ENCODE peak calls at places on chromosomes 1 and 21, in four cellular contexts. One of them, this sample, is unnamed.

GRCh38 chr1:8540971-8541370 is 223.1 kb downstream of the SLC45A1 start:
- DNase-seq in fibroblast of pulmonary artery: peak
- DNase-seq in RWPE1: no peak
- DNase-seq in fibroblast of lung: no peak
- DNase-seq in this sample: no peak

GRCh38 chr1:6359568-6360496 is 33.7 kb downstream of the ACOT7 start:
- DNase-seq in fibroblast of pulmonary artery: peak
- DNase-seq in RWPE1: peak
- DNase-seq in fibroblast of lung: peak
- DNase-seq in this sample: no peak

GRCh38 chr1:228397454-228397786 is 9.2 kb downstream of the TRIM11 start:
- DNase-seq in RWPE1: no peak
- DNase-seq in fibroblast of lung: no peak
- DNase-seq in fibroblast of pulmonary artery: no peak
- DNase-seq in this sample: no peak

GRCh38 chr1:203186446-203187305 is at the start of gene CHI3L1:
- DNase-seq in RWPE1: no peak
- DNase-seq in fibroblast of lung: no peak
- DNase-seq in fibroblast of pulmonary artery: peak
- DNase-seq in this sample: no peak

GRCh38 chr1:39892611-39893595 is 8.8 kb downstream of the MYCL start:
- DNase-seq in fibroblast of pulmonary artery: peak
- DNase-seq in fibroblast of lung: peak
- DNase-seq in RWPE1: peak
- DNase-seq in this sample: no peak

GRCh38 chr1:115189814-115190541 is 100.7 kb upstream of the TSPAN2 start:
- DNase-seq in RWPE1: peak
- DNase-seq in fibroblast of pulmonary artery: peak
- DNase-seq in fibroblast of lung: peak
- DNase-seq in this sample: no peak

GRCh38 chr21:36847189-36847588 is 119.3 kb downstream of the HLCS start:
- DNase-seq in fibroblast of pulmonary artery: peak
- DNase-seq in fibroblast of lung: peak
- DNase-seq in RWPE1: peak
- DNase-seq in this sample: no peak

GRCh38 chr1:19645544-19646252 is 1.6 kb downstream of the NBL1 start:
- DNase-seq in RWPE1: no peak
- DNase-seq in fibroblast of pulmonary artery: no peak
- DNase-seq in fibroblast of lung: peak
- DNase-seq in this sample: no peak

GRCh38 chr1:38622197-38622596 is 237.4 kb downstream of the RRAGC start:
- DNase-seq in fibroblast of lung: no peak
- DNase-seq in fibroblast of pulmonary artery: no peak
- DNase-seq in RWPE1: no peak
- DNase-seq in this sample: no peak

GRCh38 chr1:180632326-180633088 is 685 bp downstream of the XPR1 start:
- DNase-seq in RWPE1: peak
- DNase-seq in fibroblast of pulmonary artery: no peak
- DNase-seq in fibroblast of lung: no peak
- DNase-seq in this sample: no peak

GRCh38 chr1:206557636-206558473 is 50.5 kb downstream of the RASSF5 start:
- DNase-seq in fibroblast of pulmonary artery: no peak
- DNase-seq in fibroblast of lung: no peak
- DNase-seq in RWPE1: no peak
- DNase-seq in this sample: no peak

GRCh38 chr1:94926915-94927404 is at the start of gene CNN3:
- DNase-seq in fibroblast of pulmonary artery: peak
- DNase-seq in fibroblast of lung: peak
- DNase-seq in RWPE1: peak
- DNase-seq in this sample: peak

GRCh38 chr1:17683551-17683950 is 71.6 kb upstream of the ACTL8 start:
- DNase-seq in fibroblast of pulmonary artery: no peak
- DNase-seq in fibroblast of lung: no peak
- DNase-seq in RWPE1: no peak
- DNase-seq in this sample: no peak

GRCh38 chr1:180188679-180189175 is 34.1 kb downstream of the QSOX1 start:
- DNase-seq in fibroblast of lung: no peak
- DNase-seq in RWPE1: no peak
- DNase-seq in fibroblast of pulmonary artery: no peak
- DNase-seq in this sample: peak

GRCh38 chr1:4460052-4460451 is 194.4 kb upstream of the AJAP1 start:
- DNase-seq in RWPE1: no peak
- DNase-seq in fibroblast of pulmonary artery: no peak
- DNase-seq in fibroblast of lung: no peak
- DNase-seq in this sample: no peak

GRCh38 chr1:156495401-156496140 is 5.0 kb downstream of the MEF2D start:
- DNase-seq in RWPE1: no peak
- DNase-seq in fibroblast of lung: no peak
- DNase-seq in fibroblast of pulmonary artery: no peak
- DNase-seq in this sample: no peak

GRCh38 chr1:88407248-88407647 is 276.8 kb upstream of the PKN2 start:
- DNase-seq in RWPE1: no peak
- DNase-seq in fibroblast of pulmonary artery: no peak
- DNase-seq in fibroblast of lung: no peak
- DNase-seq in this sample: no peak

GRCh38 chr1:91684599-91685196 is 184.0 kb downstream of the CDC7 start:
- DNase-seq in fibroblast of pulmonary artery: peak
- DNase-seq in RWPE1: no peak
- DNase-seq in fibroblast of lung: peak
- DNase-seq in this sample: no peak

GRCh38 chr1:5901150-5901549 is 91.1 kb downstream of the NPHP4 start:
- DNase-seq in fibroblast of lung: no peak
- DNase-seq in fibroblast of pulmonary artery: no peak
- DNase-seq in RWPE1: peak
- DNase-seq in this sample: no peak

GRCh38 chr1:61358770-61359455 is 276.6 kb downstream of the NFIA start:
- DNase-seq in RWPE1: peak
- DNase-seq in fibroblast of lung: no peak
- DNase-seq in fibroblast of pulmonary artery: peak
- DNase-seq in this sample: no peak

GRCh38 chr1:10910490-10911273 is 101.8 kb upstream of the TARDBP start:
- DNase-seq in fibroblast of pulmonary artery: no peak
- DNase-seq in RWPE1: no peak
- DNase-seq in fibroblast of lung: no peak
- DNase-seq in this sample: no peak

GRCh38 chr1:28021064-28021463 is 61.3 kb downstream of the XKR8 start:
- DNase-seq in fibroblast of pulmonary artery: peak
- DNase-seq in RWPE1: no peak
- DNase-seq in fibroblast of lung: no peak
- DNase-seq in this sample: no peak

GRCh38 chr1:181482521-181483083 is 715 bp upstream of the CACNA1E start:
- DNase-seq in fibroblast of pulmonary artery: no peak
- DNase-seq in fibroblast of lung: no peak
- DNase-seq in RWPE1: peak
- DNase-seq in this sample: no peak

GRCh38 chr1:200364831-200365230 is 45.0 kb downstream of the ZNF281 start:
- DNase-seq in fibroblast of lung: no peak
- DNase-seq in RWPE1: no peak
- DNase-seq in fibroblast of pulmonary artery: no peak
- DNase-seq in this sample: no peak

GRCh38 chr21:21109736-21110135 is 111.5 kb downstream of the NCAM2 start:
- DNase-seq in fibroblast of lung: no peak
- DNase-seq in fibroblast of pulmonary artery: no peak
- DNase-seq in RWPE1: no peak
- DNase-seq in this sample: no peak

GRCh38 chr1:2948001-2948750 is 73.1 kb upstream of the ACTRT2 start:
- DNase-seq in fibroblast of lung: no peak
- DNase-seq in fibroblast of pulmonary artery: no peak
- DNase-seq in RWPE1: no peak
- DNase-seq in this sample: no peak

GRCh38 chr1:29849038-29849750 is 612.9 kb downstream of the PTPRU start:
- DNase-seq in fibroblast of lung: peak
- DNase-seq in fibroblast of pulmonary artery: peak
- DNase-seq in RWPE1: peak
- DNase-seq in this sample: no peak

GRCh38 chr1:156276966-156277381 is 5.7 kb downstream of the SMG5 start:
- DNase-seq in fibroblast of pulmonary artery: peak
- DNase-seq in fibroblast of lung: no peak
- DNase-seq in RWPE1: no peak
- DNase-seq in this sample: no peak

GRCh38 chr1:232327296-232327695 is 302.6 kb downstream of the SIPA1L2 start:
- DNase-seq in RWPE1: no peak
- DNase-seq in fibroblast of lung: no peak
- DNase-seq in fibroblast of pulmonary artery: no peak
- DNase-seq in this sample: no peak

GRCh38 chr1:21573971-21574458 is 64.8 kb downstream of the ALPL start:
- DNase-seq in fibroblast of lung: peak
- DNase-seq in RWPE1: peak
- DNase-seq in fibroblast of pulmonary artery: peak
- DNase-seq in this sample: no peak

GRCh38 chr21:40466893-40467483 is 380.0 kb downstream of the DSCAM start:
- DNase-seq in RWPE1: no peak
- DNase-seq in fibroblast of pulmonary artery: peak
- DNase-seq in fibroblast of lung: no peak
- DNase-seq in this sample: no peak
- TF ChIP-seq CTCF in RWPE1: peak
- TF ChIP-seq CTCF in fibroblast of pulmonary artery: no peak
- TF ChIP-seq CTCF in fibroblast of lung: no peak
- TF ChIP-seq CTCF in this sample: no peak

GRCh38 chr1:24567792-24568388 is 12.0 kb downstream of the NCMAP start:
- DNase-seq in fibroblast of lung: no peak
- DNase-seq in fibroblast of pulmonary artery: no peak
- DNase-seq in RWPE1: no peak
- DNase-seq in this sample: no peak
- TF ChIP-seq CTCF in fibroblast of lung: no peak
- TF ChIP-seq CTCF in fibroblast of pulmonary artery: no peak
- TF ChIP-seq CTCF in RWPE1: no peak
- TF ChIP-seq CTCF in this sample: no peak

DNA sequence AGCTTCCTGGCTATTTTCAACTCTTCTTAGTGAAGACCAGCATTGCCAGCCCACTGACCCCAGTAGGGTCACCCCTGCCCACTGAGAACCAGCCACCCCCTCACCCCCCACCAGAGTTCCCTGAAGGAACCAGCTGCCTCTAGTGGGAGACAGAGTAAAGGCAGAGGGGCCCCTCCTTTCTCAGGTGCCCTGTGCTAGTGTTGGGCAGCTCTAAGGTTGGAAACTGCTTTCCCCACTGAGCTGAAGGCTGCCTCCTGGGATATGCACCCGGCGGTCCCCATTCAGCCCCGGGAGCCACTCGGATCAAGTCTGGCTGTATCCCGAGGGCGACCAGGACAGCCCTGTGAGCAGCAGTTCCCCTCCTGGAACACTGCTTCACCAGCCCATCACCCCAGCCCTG is 111.0 kb downstream of the PGBD5 start:
- DNase-seq in fibroblast of lung: no peak
- DNase-seq in RWPE1: no peak
- DNase-seq in fibroblast of pulmonary artery: no peak
- DNase-seq in this sample: no peak
- TF ChIP-seq CTCF in fibroblast of lung: no peak
- TF ChIP-seq CTCF in RWPE1: no peak
- TF ChIP-seq CTCF in fibroblast of pulmonary artery: no peak
- TF ChIP-seq CTCF in this sample: no peak

GRCh38 chr1:187413770-187414169 is 585.0 kb downstream of the PLA2G4A start:
- DNase-seq in fibroblast of lung: peak
- DNase-seq in RWPE1: peak
- DNase-seq in fibroblast of pulmonary artery: peak
- DNase-seq in this sample: no peak
- TF ChIP-seq CTCF in fibroblast of lung: peak
- TF ChIP-seq CTCF in RWPE1: no peak
- TF ChIP-seq CTCF in fibroblast of pulmonary artery: peak
- TF ChIP-seq CTCF in this sample: peak

DNA sequence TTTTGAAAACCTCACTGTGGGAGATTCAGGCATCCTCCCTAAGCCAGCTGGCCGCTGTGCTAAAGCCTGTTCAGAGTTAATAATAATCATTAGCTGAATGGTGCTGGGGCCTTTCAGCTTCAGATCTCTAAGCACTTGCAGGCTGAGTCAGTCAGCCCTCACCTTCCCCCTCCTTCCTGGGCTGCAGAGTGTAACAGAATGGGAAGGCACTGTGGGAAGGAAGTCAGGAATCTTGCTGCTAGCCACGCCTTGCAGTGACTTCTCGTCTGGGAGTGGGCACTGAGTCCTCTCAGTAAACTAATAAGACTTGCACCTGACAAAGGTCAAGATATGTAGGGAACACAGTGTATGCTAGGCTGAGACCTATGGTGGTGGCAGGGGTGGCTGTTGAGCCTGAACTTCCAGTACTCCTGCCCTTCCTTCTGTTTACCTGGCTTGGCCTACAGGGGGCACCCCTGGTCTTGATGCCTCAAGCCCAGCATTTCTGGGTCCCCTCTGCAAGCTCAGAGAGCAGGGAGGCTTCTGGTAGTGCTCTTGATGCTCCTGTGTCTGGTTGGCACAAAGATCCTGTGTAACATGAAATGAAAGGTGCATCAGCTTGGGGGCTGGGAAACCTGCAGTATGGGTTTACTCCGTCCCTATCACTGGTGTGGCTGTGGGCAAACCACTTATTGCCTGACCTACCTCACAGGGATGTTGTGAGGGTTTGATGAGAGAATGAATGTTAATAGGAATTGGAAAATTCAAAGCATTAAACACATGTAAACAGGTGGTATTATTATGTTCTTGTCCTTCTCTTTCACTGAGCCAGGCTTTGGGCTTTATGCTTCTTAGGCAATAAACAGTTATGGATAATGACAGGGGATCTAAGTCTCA is 6.0 kb downstream of the CYB561D1 start:
- DNase-seq in fibroblast of pulmonary artery: peak
- DNase-seq in fibroblast of lung: peak
- DNase-seq in RWPE1: no peak
- DNase-seq in this sample: no peak
- TF ChIP-seq CTCF in fibroblast of pulmonary artery: peak
- TF ChIP-seq CTCF in fibroblast of lung: peak
- TF ChIP-seq CTCF in RWPE1: peak
- TF ChIP-seq CTCF in this sample: peak

GRCh38 chr1:117392776-117393175 is 25.5 kb downstream of the MAN1A2 start:
- DNase-seq in fibroblast of lung: no peak
- DNase-seq in RWPE1: no peak
- DNase-seq in fibroblast of pulmonary artery: no peak
- DNase-seq in this sample: no peak

GRCh38 chr1:117388328-117388727 is 21.1 kb downstream of the MAN1A2 start:
- DNase-seq in fibroblast of lung: no peak
- DNase-seq in fibroblast of pulmonary artery: no peak
- DNase-seq in RWPE1: no peak
- DNase-seq in this sample: no peak

GRCh38 chr1:117387060-117387633 is 19.9 kb downstream of the MAN1A2 start:
- DNase-seq in fibroblast of lung: no peak
- DNase-seq in RWPE1: no peak
- DNase-seq in fibroblast of pulmonary artery: no peak
- DNase-seq in this sample: no peak

GRCh38 chr1:117389284-117389683 is 22.0 kb downstream of the MAN1A2 start:
- DNase-seq in fibroblast of pulmonary artery: no peak
- DNase-seq in RWPE1: no peak
- DNase-seq in fibroblast of lung: no peak
- DNase-seq in this sample: no peak

GRCh38 chr1:117389779-117390178 is 22.5 kb downstream of the MAN1A2 start:
- DNase-seq in RWPE1: no peak
- DNase-seq in fibroblast of lung: no peak
- DNase-seq in fibroblast of pulmonary artery: no peak
- DNase-seq in this sample: no peak
- TF ChIP-seq CTCF in RWPE1: no peak
- TF ChIP-seq CTCF in fibroblast of lung: no peak
- TF ChIP-seq CTCF in fibroblast of pulmonary artery: no peak
- TF ChIP-seq CTCF in this sample: no peak

This sample was measured in D721Med.